ENCODE peak calls at places on chromosomes 5 and 9, in eight cellular contexts. W is brain microvascular endothelial cell; K is bronchial epithelial cell; P is CD4-positive, alpha-beta T cell; A is retinal pigment epithelial cell; E is tibial nerve; R is GM10248; I is nephron progenitor cell. C is an unnamed sample.
A peak's percentile ranks its signal among the peaks of the same experiment; 100 is the strongest.

GRCh38 chr5:173916233-173916632 is 28.1 kb downstream of the CPEB4 start:
- DNase-seq in E (no peak), R (no peak), K (no peak), W (no peak), P (no peak), A (no peak), I (no peak), C (no peak)

GRCh38 chr5:95660060-95660459 is 13.5 kb downstream of the RFESD start:
- DNase-seq in K (no peak), P (no peak), A (no peak), E (no peak), I (no peak), W (no peak), R (no peak), C (no peak)

GRCh38 chr5:102596113-102596512 is 97.3 kb upstream of the SLCO6A1 start:
- DNase-seq in I (no peak), W (no peak), E (no peak), P (no peak), K (no peak), R (peak; percentile 7), A (no peak), C (no peak)

GRCh38 chr5:159849437-159850191 is 66.7 kb upstream of the ADRA1B start:
- DNase-seq in A (no peak), K (peak; percentile 66), P (no peak), W (peak; percentile 81), I (no peak), R (no peak), E (no peak), C (no peak)

GRCh38 chr5:54317511-54318260 is 7.3 kb upstream of the ARL15 start:
- DNase-seq in A (no peak), P (no peak), W (no peak), I (no peak), K (no peak), E (no peak), R (no peak), C (no peak)

GRCh38 chr5:10452768-10453331 is 11.2 kb downstream of the ROPN1L start:
- DNase-seq in K (peak; percentile 82), R (peak; percentile 82), P (no peak), E (no peak), W (peak; percentile 74), A (peak; percentile 48), I (peak; percentile 17), C (no peak)

GRCh38 chr9:23581936-23582335 is 244.1 kb downstream of the ELAVL2 start:
- DNase-seq in K (peak; percentile 99), R (no peak), I (no peak), A (no peak), E (no peak), P (no peak), W (no peak), C (no peak)

GRCh38 chr5:61640631-61641030 is 308.6 kb downstream of the ZSWIM6 start:
- DNase-seq in I (no peak), P (no peak), K (peak; percentile 58), R (no peak), A (no peak), W (no peak), E (no peak), C (no peak)

GRCh38 chr9:111925784-111926183 is 29.2 kb downstream of the UGCG start:
- DNase-seq in I (no peak), E (no peak), A (no peak), P (no peak), R (no peak), K (no peak), W (no peak), C (no peak)

GRCh38 chr5:8059337-8059736 is 190.4 kb downstream of the MTRR start:
- DNase-seq in W (no peak), E (no peak), I (no peak), K (no peak), A (no peak), R (no peak), P (no peak), C (no peak)

GRCh38 chr5:102863058-102863457 is 108.0 kb downstream of the PAM start:
- DNase-seq in P (no peak), R (no peak), E (no peak), K (no peak), A (no peak), I (no peak), W (no peak), C (no peak)

GRCh38 chr5:65191554-65192126 is 290.1 kb downstream of the ADAMTS6 start:
- DNase-seq in K (no peak), R (no peak), P (no peak), W (no peak), A (no peak), E (no peak), I (no peak), C (no peak)

GRCh38 chr5:179294891-179295777 is 50.1 kb downstream of the ADAMTS2 start:
- DNase-seq in W (no peak), P (no peak), A (no peak), I (no peak), K (no peak), E (no peak), R (no peak), C (no peak)

GRCh38 chr5:153831976-153832375 is 206.7 kb downstream of the FAM114A2 start:
- DNase-seq in P (no peak), A (no peak), W (peak; percentile 21), E (no peak), I (no peak), K (peak; percentile 14), R (peak; percentile 21), C (no peak)

DNA sequence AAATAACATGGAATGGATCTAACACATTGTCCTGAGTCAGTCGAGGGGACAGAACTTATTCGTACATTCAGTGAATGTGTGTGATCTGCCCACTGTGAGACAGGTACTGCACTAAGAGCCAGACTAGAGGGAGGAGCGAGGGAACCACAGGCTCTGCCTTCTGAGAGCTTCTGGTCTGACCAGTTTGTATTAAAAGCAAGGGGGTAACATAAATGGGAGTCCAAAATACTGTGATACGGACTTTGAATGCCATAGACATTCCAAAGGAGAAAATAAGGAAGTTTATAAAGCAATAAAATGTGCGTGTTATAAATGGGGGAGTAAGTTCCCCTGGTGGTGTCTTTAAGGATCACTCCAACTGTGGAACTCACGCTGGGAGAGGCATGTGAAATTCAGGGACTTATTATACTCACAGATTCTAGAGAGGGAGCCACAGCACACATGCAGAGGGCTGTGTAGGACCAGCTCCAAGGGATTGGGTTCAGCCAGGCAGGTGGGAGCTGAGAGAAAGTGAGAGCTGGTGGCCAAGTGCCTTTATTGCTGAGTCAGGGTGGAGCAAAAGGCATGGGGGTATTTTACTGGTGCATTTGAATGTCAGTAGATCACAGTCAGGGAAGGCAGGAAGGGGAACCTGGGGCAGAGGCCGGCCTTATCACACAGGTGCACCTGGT is 186.5 kb upstream of the WWC1 start:
- DNase-seq in E (no peak), I (no peak), A (no peak), R (no peak), K (no peak), P (no peak), W (no peak), C (no peak)
- TF ChIP-seq CTCF in E (no peak), I (peak; percentile 17), A (no peak), R (no peak), K (no peak), P (no peak), W (peak; percentile 10), C (peak; percentile 25)

DNA sequence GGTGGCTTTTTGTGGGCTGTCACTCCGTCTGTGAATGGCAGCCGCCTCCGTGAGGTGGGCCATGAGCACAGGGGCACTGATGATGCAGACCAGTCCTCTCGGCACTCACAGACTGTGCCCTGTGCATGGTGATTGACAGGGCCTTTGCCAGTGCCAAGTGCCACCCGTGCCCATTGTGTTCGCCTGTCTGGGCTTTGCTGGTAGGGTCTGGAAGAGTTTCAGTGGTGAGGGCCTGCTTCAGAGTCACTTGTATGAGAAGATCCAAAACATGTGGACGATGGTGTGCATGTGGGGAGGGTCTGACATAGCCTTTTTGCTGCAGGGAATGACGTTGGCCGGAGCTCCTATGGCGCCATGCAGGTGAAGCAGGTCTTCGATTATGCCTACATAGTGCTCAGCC is 34.9 kb downstream of the TENT4A start:
- DNase-seq in I (no peak), W (no peak), P (no peak), R (no peak), K (no peak), E (no peak), A (no peak), C (no peak)
- TF ChIP-seq CTCF in I (no peak), W (no peak), P (no peak), R (no peak), K (no peak), E (no peak), A (no peak), C (no peak)

GRCh38 chr9:19516348-19516747 is 107.5 kb downstream of the ACER2 start:
- DNase-seq in P (no peak), W (no peak), E (no peak), I (no peak), A (no peak), K (no peak), R (no peak), C (no peak)

GRCh38 chr9:19512432-19512831 is 103.6 kb downstream of the ACER2 start:
- DNase-seq in R (no peak), A (no peak), W (no peak), E (no peak), P (no peak), K (no peak), I (no peak), C (no peak)

GRCh38 chr9:19521205-19521604 is 112.4 kb downstream of the ACER2 start:
- DNase-seq in E (no peak), A (no peak), R (no peak), I (no peak), K (no peak), P (no peak), W (no peak), C (no peak)

GRCh38 chr9:19513671-19514275 is 105.0 kb downstream of the ACER2 start:
- DNase-seq in W (no peak), K (no peak), R (no peak), E (no peak), P (no peak), I (no peak), A (no peak), C (no peak)

GRCh38 chr9:19517202-19517942 is 108.6 kb downstream of the ACER2 start:
- DNase-seq in W (no peak), R (peak; percentile 17), E (no peak), A (no peak), K (peak; percentile 17), P (no peak), I (peak; percentile 35), C (no peak)
- TF ChIP-seq CTCF in W (peak; percentile 50), R (peak; percentile 29), E (no peak), A (peak; percentile 53), K (peak; percentile 61), P (no peak), I (peak; percentile 22), C (peak; percentile 42)

DNA sequence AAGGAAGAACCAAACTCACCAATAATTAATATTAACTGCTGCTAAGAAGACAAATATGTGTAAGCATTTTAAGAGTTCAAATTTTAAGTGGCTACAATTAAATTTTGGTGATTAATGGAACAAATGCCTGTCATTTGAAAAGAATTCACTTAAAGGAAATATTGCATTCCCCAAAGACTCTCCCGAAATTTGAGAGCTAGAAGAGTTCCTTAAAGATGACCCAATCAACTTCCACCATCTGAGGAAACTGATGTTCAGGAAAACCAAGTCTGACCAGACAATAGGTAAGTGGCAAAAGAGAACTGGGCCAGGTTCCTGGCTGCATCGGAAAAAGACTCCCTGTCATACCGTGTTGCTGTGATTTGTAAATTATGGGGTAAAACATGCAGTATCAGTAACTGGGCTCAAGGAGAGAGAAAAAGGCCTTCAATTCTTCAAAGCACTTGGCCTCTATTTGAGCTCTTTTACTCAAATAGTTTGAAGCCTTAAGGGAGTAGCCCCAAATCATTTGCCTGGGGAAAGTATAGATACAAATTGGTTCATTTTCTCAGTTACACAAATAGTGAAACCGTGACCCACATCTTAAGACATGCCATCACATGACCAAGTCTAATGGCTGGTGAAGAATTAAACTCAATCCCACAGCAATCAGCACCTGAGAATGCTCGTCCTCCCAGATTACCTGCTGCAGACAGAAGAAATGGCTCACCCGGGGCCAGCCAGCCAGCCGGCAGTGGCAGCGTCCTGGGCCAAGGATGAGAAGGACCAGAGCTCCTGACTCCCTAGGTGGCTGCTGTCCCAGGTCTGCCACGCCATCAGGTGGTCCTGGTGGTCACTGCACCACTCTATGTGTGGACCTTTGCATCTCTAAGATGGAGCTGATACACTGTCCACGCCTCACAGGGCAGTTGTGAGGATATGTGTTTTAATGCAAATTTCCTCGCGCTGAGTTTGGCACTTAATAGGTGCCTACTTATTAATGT is 162.9 kb downstream of the TTLL11 start:
- DNase-seq in P (no peak), A (no peak), K (no peak), I (peak; percentile 56), W (no peak), R (no peak), E (no peak), C (peak; percentile 34)
- TF ChIP-seq CTCF in P (no peak), A (peak; percentile 40), K (no peak), I (peak; percentile 64), W (peak; percentile 54), R (no peak), E (no peak), C (peak; percentile 65)

C was measured in progenitor cell of endocrine pancreas.